ENCODE peak calls at places on chromosomes 7 and 10, in ten cellular contexts. One of them, this sample, is unnamed.

GRCh38 chr10:49288341-49289065 is 10.5 kb upstream of the C10orf71 start:
- DNase-seq in NCI-H345: no peak
- DNase-seq in AG09309: no peak
- DNase-seq in stimulated activated CD8-positive, alpha-beta memory T cell treated with anti-CD3 and anti-CD28 coated beads, Interleukin-2, amount 100 ng/mL, for 48 hours: no peak
- DNase-seq in left ventricle myocardium superior: no peak
- DNase-seq in NCI-H1417 treated with DMSO at 0.1 percent for 48 hours: no peak
- DNase-seq in stimulated activated CD4-positive, alpha-beta T cell treated with anti-CD3 and anti-CD28 coated beads, TNF-alpha, amount 100 ng/mL, for 1 hour: no peak
- DNase-seq in activated naive CD8-positive, alpha-beta T cell treated with anti-CD3 and anti-CD28 coated beads, Interleukin-2, amount 50 U/mL, for 24 hours: no peak
- DNase-seq in SW480: no peak
- DNase-seq in T-helper 2 cell: no peak
- DNase-seq in this sample: no peak

GRCh38 chr7:30172451-30172850 is 37.7 kb downstream of the MTURN start:
- DNase-seq in SW480: no peak
- DNase-seq in activated naive CD8-positive, alpha-beta T cell treated with anti-CD3 and anti-CD28 coated beads, Interleukin-2, amount 50 U/mL, for 24 hours: no peak
- DNase-seq in stimulated activated CD4-positive, alpha-beta T cell treated with anti-CD3 and anti-CD28 coated beads, TNF-alpha, amount 100 ng/mL, for 1 hour: no peak
- DNase-seq in T-helper 2 cell: no peak
- DNase-seq in NCI-H345: no peak
- DNase-seq in AG09309: no peak
- DNase-seq in NCI-H1417 treated with DMSO at 0.1 percent for 48 hours: no peak
- DNase-seq in stimulated activated CD8-positive, alpha-beta memory T cell treated with anti-CD3 and anti-CD28 coated beads, Interleukin-2, amount 100 ng/mL, for 48 hours: no peak
- DNase-seq in left ventricle myocardium superior: no peak
- DNase-seq in this sample: no peak

GRCh38 chr7:120185940-120186682 is 86.9 kb upstream of the KCND2 start:
- DNase-seq in AG09309: no peak
- DNase-seq in NCI-H1417 treated with DMSO at 0.1 percent for 48 hours: no peak
- DNase-seq in stimulated activated CD4-positive, alpha-beta T cell treated with anti-CD3 and anti-CD28 coated beads, TNF-alpha, amount 100 ng/mL, for 1 hour: no peak
- DNase-seq in stimulated activated CD8-positive, alpha-beta memory T cell treated with anti-CD3 and anti-CD28 coated beads, Interleukin-2, amount 100 ng/mL, for 48 hours: no peak
- DNase-seq in T-helper 2 cell: no peak
- DNase-seq in NCI-H345: no peak
- DNase-seq in SW480: no peak
- DNase-seq in left ventricle myocardium superior: no peak
- DNase-seq in activated naive CD8-positive, alpha-beta T cell treated with anti-CD3 and anti-CD28 coated beads, Interleukin-2, amount 50 U/mL, for 24 hours: no peak
- DNase-seq in this sample: no peak

GRCh38 chr7:23852135-23852534 is 142.1 kb downstream of the STK31 start:
- DNase-seq in AG09309: no peak
- DNase-seq in NCI-H345: no peak
- DNase-seq in T-helper 2 cell: no peak
- DNase-seq in stimulated activated CD8-positive, alpha-beta memory T cell treated with anti-CD3 and anti-CD28 coated beads, Interleukin-2, amount 100 ng/mL, for 48 hours: no peak
- DNase-seq in activated naive CD8-positive, alpha-beta T cell treated with anti-CD3 and anti-CD28 coated beads, Interleukin-2, amount 50 U/mL, for 24 hours: no peak
- DNase-seq in NCI-H1417 treated with DMSO at 0.1 percent for 48 hours: no peak
- DNase-seq in left ventricle myocardium superior: no peak
- DNase-seq in SW480: no peak
- DNase-seq in stimulated activated CD4-positive, alpha-beta T cell treated with anti-CD3 and anti-CD28 coated beads, TNF-alpha, amount 100 ng/mL, for 1 hour: no peak
- DNase-seq in this sample: no peak

GRCh38 chr10:32909461-32909860 is 48.6 kb downstream of the ITGB1 start:
- DNase-seq in left ventricle myocardium superior: no peak
- DNase-seq in SW480: no peak
- DNase-seq in stimulated activated CD8-positive, alpha-beta memory T cell treated with anti-CD3 and anti-CD28 coated beads, Interleukin-2, amount 100 ng/mL, for 48 hours: no peak
- DNase-seq in NCI-H1417 treated with DMSO at 0.1 percent for 48 hours: no peak
- DNase-seq in activated naive CD8-positive, alpha-beta T cell treated with anti-CD3 and anti-CD28 coated beads, Interleukin-2, amount 50 U/mL, for 24 hours: no peak
- DNase-seq in T-helper 2 cell: no peak
- DNase-seq in stimulated activated CD4-positive, alpha-beta T cell treated with anti-CD3 and anti-CD28 coated beads, TNF-alpha, amount 100 ng/mL, for 1 hour: no peak
- DNase-seq in AG09309: no peak
- DNase-seq in NCI-H345: no peak
- DNase-seq in this sample: no peak

GRCh38 chr7:127997226-127997922 is 33.9 kb downstream of the LRRC4 start:
- DNase-seq in stimulated activated CD8-positive, alpha-beta memory T cell treated with anti-CD3 and anti-CD28 coated beads, Interleukin-2, amount 100 ng/mL, for 48 hours: no peak
- DNase-seq in NCI-H1417 treated with DMSO at 0.1 percent for 48 hours: no peak
- DNase-seq in activated naive CD8-positive, alpha-beta T cell treated with anti-CD3 and anti-CD28 coated beads, Interleukin-2, amount 50 U/mL, for 24 hours: no peak
- DNase-seq in SW480: no peak
- DNase-seq in NCI-H345: no peak
- DNase-seq in stimulated activated CD4-positive, alpha-beta T cell treated with anti-CD3 and anti-CD28 coated beads, TNF-alpha, amount 100 ng/mL, for 1 hour: no peak
- DNase-seq in left ventricle myocardium superior: no peak
- DNase-seq in T-helper 2 cell: no peak
- DNase-seq in AG09309: no peak
- DNase-seq in this sample: no peak

GRCh38 chr7:151240536-151240935 is 8.0 kb downstream of the SMARCD3 start:
- DNase-seq in SW480: no peak
- DNase-seq in stimulated activated CD8-positive, alpha-beta memory T cell treated with anti-CD3 and anti-CD28 coated beads, Interleukin-2, amount 100 ng/mL, for 48 hours: no peak
- DNase-seq in AG09309: no peak
- DNase-seq in NCI-H1417 treated with DMSO at 0.1 percent for 48 hours: no peak
- DNase-seq in stimulated activated CD4-positive, alpha-beta T cell treated with anti-CD3 and anti-CD28 coated beads, TNF-alpha, amount 100 ng/mL, for 1 hour: no peak
- DNase-seq in T-helper 2 cell: no peak
- DNase-seq in NCI-H345: no peak
- DNase-seq in left ventricle myocardium superior: no peak
- DNase-seq in activated naive CD8-positive, alpha-beta T cell treated with anti-CD3 and anti-CD28 coated beads, Interleukin-2, amount 50 U/mL, for 24 hours: no peak
- DNase-seq in this sample: no peak

GRCh38 chr10:126663328-126663727 is 7.2 kb downstream of the C10orf90 start:
- DNase-seq in AG09309: peak; percentile 90
- DNase-seq in NCI-H345: no peak
- DNase-seq in SW480: no peak
- DNase-seq in left ventricle myocardium superior: peak; percentile 65
- DNase-seq in NCI-H1417 treated with DMSO at 0.1 percent for 48 hours: no peak
- DNase-seq in T-helper 2 cell: peak; percentile 58
- DNase-seq in activated naive CD8-positive, alpha-beta T cell treated with anti-CD3 and anti-CD28 coated beads, Interleukin-2, amount 50 U/mL, for 24 hours: peak; percentile 9
- DNase-seq in stimulated activated CD8-positive, alpha-beta memory T cell treated with anti-CD3 and anti-CD28 coated beads, Interleukin-2, amount 100 ng/mL, for 48 hours: no peak
- DNase-seq in stimulated activated CD4-positive, alpha-beta T cell treated with anti-CD3 and anti-CD28 coated beads, TNF-alpha, amount 100 ng/mL, for 1 hour: no peak
- DNase-seq in this sample: no peak

GRCh38 chr7:34060548-34060947 is 155.2 kb downstream of the BMPER start:
- DNase-seq in NCI-H1417 treated with DMSO at 0.1 percent for 48 hours: no peak
- DNase-seq in SW480: no peak
- DNase-seq in activated naive CD8-positive, alpha-beta T cell treated with anti-CD3 and anti-CD28 coated beads, Interleukin-2, amount 50 U/mL, for 24 hours: no peak
- DNase-seq in stimulated activated CD4-positive, alpha-beta T cell treated with anti-CD3 and anti-CD28 coated beads, TNF-alpha, amount 100 ng/mL, for 1 hour: no peak
- DNase-seq in NCI-H345: no peak
- DNase-seq in T-helper 2 cell: no peak
- DNase-seq in stimulated activated CD8-positive, alpha-beta memory T cell treated with anti-CD3 and anti-CD28 coated beads, Interleukin-2, amount 100 ng/mL, for 48 hours: no peak
- DNase-seq in AG09309: peak; percentile 55
- DNase-seq in left ventricle myocardium superior: no peak
- DNase-seq in this sample: no peak

GRCh38 chr7:140945940-140946339 is 21.2 kb upstream of the BRAF start:
- DNase-seq in SW480: no peak
- DNase-seq in AG09309: no peak
- DNase-seq in NCI-H345: no peak
- DNase-seq in NCI-H1417 treated with DMSO at 0.1 percent for 48 hours: no peak
- DNase-seq in stimulated activated CD4-positive, alpha-beta T cell treated with anti-CD3 and anti-CD28 coated beads, TNF-alpha, amount 100 ng/mL, for 1 hour: no peak
- DNase-seq in stimulated activated CD8-positive, alpha-beta memory T cell treated with anti-CD3 and anti-CD28 coated beads, Interleukin-2, amount 100 ng/mL, for 48 hours: no peak
- DNase-seq in activated naive CD8-positive, alpha-beta T cell treated with anti-CD3 and anti-CD28 coated beads, Interleukin-2, amount 50 U/mL, for 24 hours: no peak
- DNase-seq in T-helper 2 cell: no peak
- DNase-seq in left ventricle myocardium superior: no peak
- DNase-seq in this sample: no peak

GRCh38 chr7:142231716-142232115 is 26.1 kb downstream of the PRSS58 start:
- DNase-seq in T-helper 2 cell: no peak
- DNase-seq in stimulated activated CD8-positive, alpha-beta memory T cell treated with anti-CD3 and anti-CD28 coated beads, Interleukin-2, amount 100 ng/mL, for 48 hours: no peak
- DNase-seq in NCI-H345: no peak
- DNase-seq in AG09309: no peak
- DNase-seq in left ventricle myocardium superior: peak; percentile 28
- DNase-seq in stimulated activated CD4-positive, alpha-beta T cell treated with anti-CD3 and anti-CD28 coated beads, TNF-alpha, amount 100 ng/mL, for 1 hour: no peak
- DNase-seq in activated naive CD8-positive, alpha-beta T cell treated with anti-CD3 and anti-CD28 coated beads, Interleukin-2, amount 50 U/mL, for 24 hours: no peak
- DNase-seq in SW480: peak; percentile 18
- DNase-seq in NCI-H1417 treated with DMSO at 0.1 percent for 48 hours: no peak
- DNase-seq in this sample: peak; percentile 9